ENCODE peak calls at places on chromosome 7, in five cellular contexts. S is spleen, T is right atrium auricular region, X is Karpas-422, O is ELF-1. Q is an unnamed sample.

GRCh38 chr7:117021366-117021765 is 68.1 kb downstream of the ST7 start:
- DNase-seq in O (no peak), T (no peak), X (no peak), S (no peak), Q (no peak)

GRCh38 chr7:4113271-4113670 is 568.8 kb upstream of the FOXK1 start:
- DNase-seq in T (no peak), S (peak), O (no peak), X (no peak), Q (no peak)

GRCh38 chr7:19001854-19002253 is 115.6 kb downstream of the TWIST1 start:
- DNase-seq in T (no peak), S (no peak), O (no peak), X (no peak), Q (no peak)

GRCh38 chr7:159115601-159116501 is 28.8 kb downstream of the VIPR2 start:
- DNase-seq in X (peak), S (peak), T (no peak), O (no peak), Q (peak)

GRCh38 chr7:7909376-7909775 is 59.2 kb upstream of the GLCCI1 start:
- DNase-seq in O (no peak), X (no peak), T (no peak), S (no peak), Q (no peak)

GRCh38 chr7:12493407-12493806 is 77.1 kb upstream of the SCIN start:
- DNase-seq in X (no peak), T (no peak), S (no peak), O (no peak), Q (peak)

GRCh38 chr7:134254311-134254710 is 62.4 kb downstream of the SLC35B4 start:
- DNase-seq in S (no peak), X (no peak), T (no peak), O (peak), Q (peak)

GRCh38 chr7:118169146-118169545 is 14.8 kb upstream of the LSM8 start:
- DNase-seq in T (no peak), S (no peak), X (no peak), O (no peak), Q (no peak)

GRCh38 chr7:69994907-69995542 is 396.8 kb downstream of the AUTS2 start:
- DNase-seq in O (no peak), T (no peak), X (no peak), S (no peak), Q (no peak)

GRCh38 chr7:142088022-142088714 is 23.4 kb upstream of the MGAM2 start:
- DNase-seq in T (no peak), X (no peak), O (no peak), S (no peak), Q (no peak)

GRCh38 chr7:105101864-105102263 is 87.9 kb downstream of the KMT2E start:
- DNase-seq in T (no peak), O (no peak), S (no peak), X (no peak), Q (peak)

Q was measured in RPMI8226.